ENCODE peak calls at places on chromosomes 1 and 21, in five cellular contexts. L is myocyte, V is T-cell, O is fibroblast of lung, F is esophagus muscularis mucosa. G is an unnamed sample.

GRCh38 chr21:22575165-22575584 is 1577.0 kb downstream of the NCAM2 start:
- DNase-seq in L (no peak), V (no peak), O (no peak), F (no peak), G (no peak)

GRCh38 chr1:95369985-95370670 is 136.1 kb downstream of the RWDD3 start:
- DNase-seq in L (no peak), V (no peak), O (no peak), F (no peak), G (no peak)

GRCh38 chr1:26922201-26922729 is 722 bp downstream of the NUDC start:
- DNase-seq in L (peak; percentile 19), V (no peak), O (peak; percentile 19), F (no peak), G (no peak)

GRCh38 chr1:201153474-201154388 is 543 bp downstream of the TMEM9 start:
- DNase-seq in L (no peak), V (no peak), O (no peak), F (no peak), G (peak; percentile 86)

GRCh38 chr1:226870323-226871046 is at the start of gene PSEN2:
- DNase-seq in L (peak; percentile 91), V (peak; percentile 39), O (peak; percentile 27), F (peak; percentile 92), G (peak; percentile 88)

GRCh38 chr1:7418442-7419080 is 352.5 kb upstream of the VAMP3 start:
- DNase-seq in L (peak; percentile 15), V (no peak), O (no peak), F (peak; percentile 57), G (no peak)

GRCh38 chr1:4172659-4173599 is 272.9 kb upstream of the C1orf174 start:
- DNase-seq in L (no peak), V (no peak), O (no peak), F (peak; percentile 74), G (peak; percentile 19)

GRCh38 chr1:241266121-241266520 is 90.9 kb downstream of the RGS7 start:
- DNase-seq in L (no peak), V (no peak), O (no peak), F (no peak), G (no peak)

GRCh38 chr1:106889054-106889453 is 167.4 kb upstream of the PRMT6 start:
- DNase-seq in L (no peak), V (no peak), O (no peak), F (no peak), G (no peak)

GRCh38 chr1:32031578-32032286 is 18.1 kb downstream of the KHDRBS1 start:
- DNase-seq in L (peak; percentile 61), V (no peak), O (peak; percentile 49), F (no peak), G (no peak)

GRCh38 chr1:101262060-101262459 is 25.2 kb downstream of the S1PR1 start:
- DNase-seq in L (no peak), V (no peak), O (no peak), F (no peak), G (no peak)

GRCh38 chr1:8004803-8005573 is 21.1 kb downstream of the ERRFI1 start:
- DNase-seq in L (peak; percentile 84), V (no peak), O (peak; percentile 99), F (peak; percentile 98), G (no peak)

GRCh38 chr1:223811634-223812101 is 34.1 kb downstream of the TP53BP2 start:
- DNase-seq in L (peak; percentile 59), V (no peak), O (peak; percentile 69), F (no peak), G (no peak)

GRCh38 chr1:244231572-244232315 is 180.7 kb downstream of the ZBTB18 start:
- DNase-seq in L (peak; percentile 86), V (no peak), O (no peak), F (no peak), G (no peak)

GRCh38 chr21:41095983-41096382 is 72.0 kb upstream of the BACE2 start:
- DNase-seq in L (no peak), V (no peak), O (no peak), F (no peak), G (no peak)

GRCh38 chr1:145961425-145962156 is 2.8 kb downstream of the ANKRD34A start:
- DNase-seq in L (no peak), V (peak; percentile 33), O (no peak), F (no peak), G (no peak)

GRCh38 chr1:91650764-91651163 is 150.1 kb downstream of the CDC7 start:
- DNase-seq in L (peak; percentile 80), V (no peak), O (peak; percentile 100), F (peak; percentile 93), G (no peak)

GRCh38 chr1:234960722-234961467 is 167.7 kb downstream of the TOMM20 start:
- DNase-seq in L (no peak), V (no peak), O (no peak), F (no peak), G (no peak)